ENCODE peak calls at places on chromosomes 13 and 19, in ten cellular contexts. T is tibial nerve; E is Caki2; Y is D721Med; M is dermis microvascular lymphatic vessel endothelial cell; H is astrocyte of the hippocampus; S is GM13977; D is IMR-90; R is caudate nucleus; U is stimulated activated CD4-positive, alpha-beta T cell treated with anti-CD3 and anti-CD28 coated beads, Interleukin-4, amount 100 ng/mL, for 4 hours. Z is an unnamed sample.

GRCh38 chr13:112181336-112182051 is 114.5 kb downstream of the SOX1 start:
- DNase-seq in T (no peak), E (no peak), Y (no peak), M (no peak), H (no peak), S (no peak), D (no peak), R (no peak), U (no peak), Z (no peak)

GRCh38 chr13:95100525-95101121 is 200.6 kb downstream of the ABCC4 start:
- DNase-seq in T (no peak), E (peak), Y (no peak), M (peak), H (peak), S (no peak), D (peak), R (no peak), U (no peak), Z (peak)

GRCh38 chr13:25783480-25784081 is 268.2 kb downstream of the SHISA2 start:
- DNase-seq in T (no peak), E (no peak), Y (no peak), M (no peak), H (no peak), S (no peak), D (no peak), R (no peak), U (no peak), Z (no peak)

GRCh38 chr13:97946951-97947588 is 6.4 kb upstream of the IPO5 start:
- DNase-seq in T (no peak), E (no peak), Y (no peak), M (no peak), H (peak), S (no peak), D (peak), R (no peak), U (no peak), Z (peak)

GRCh38 chr13:59842507-59842906 is 321.2 kb downstream of the DIAPH3 start:
- DNase-seq in T (no peak), E (no peak), Y (no peak), M (peak), H (no peak), S (no peak), D (peak), R (no peak), U (no peak), Z (peak)

GRCh38 chr13:113119166-113119821 is 3.3 kb upstream of the F10 start:
- DNase-seq in T (no peak), E (no peak), Y (no peak), M (no peak), H (no peak), S (no peak), D (no peak), R (no peak), U (no peak), Z (no peak)

GRCh38 chr13:87671824-87672603 is 843 bp downstream of the SLITRK5 start:
- DNase-seq in T (no peak), E (peak), Y (no peak), M (no peak), H (peak), S (peak), D (no peak), R (no peak), U (no peak), Z (no peak)

GRCh38 chr13:34162545-34162936 is 344.6 kb downstream of the RFC3 start:
- DNase-seq in T (no peak), E (no peak), Y (no peak), M (no peak), H (peak), S (no peak), D (peak), R (no peak), U (no peak), Z (peak)

GRCh38 chr19:56108447-56109195 is 12.5 kb downstream of the ZNF787 start:
- DNase-seq in T (no peak), E (no peak), Y (no peak), M (no peak), H (peak), S (no peak), D (peak), R (no peak), U (no peak), Z (no peak)

GRCh38 chr13:104843328-104843727 is 1692.1 kb downstream of the EFNB2 start:
- DNase-seq in T (no peak), E (no peak), Y (no peak), M (no peak), H (no peak), S (no peak), D (no peak), R (no peak), U (no peak), Z (no peak)

GRCh38 chr19:52248256-52248655 is 21.1 kb upstream of the ZNF766 start:
- DNase-seq in T (peak), E (no peak), Y (no peak), M (peak), H (peak), S (no peak), D (peak), R (no peak), U (peak), Z (peak)

GRCh38 chr13:101511766-101512165 is 59.3 kb downstream of the ITGBL1 start:
- DNase-seq in T (no peak), E (no peak), Y (no peak), M (no peak), H (peak), S (no peak), D (no peak), R (no peak), U (no peak), Z (no peak)

GRCh38 chr19:44303976-44304568 is 753 bp downstream of the ZNF235 start:
- DNase-seq in T (no peak), E (no peak), Y (no peak), M (peak), H (peak), S (peak), D (peak), R (no peak), U (no peak), Z (peak)

GRCh38 chr19:1027953-1028902 is 1.8 kb downstream of the CNN2 start:
- DNase-seq in T (no peak), E (peak), Y (no peak), M (peak), H (peak), S (peak), D (peak), R (no peak), U (peak), Z (peak)

GRCh38 chr19:8567522-8568172 is 9.6 kb downstream of the MYO1F start:
- DNase-seq in T (no peak), E (no peak), Y (no peak), M (no peak), H (no peak), S (no peak), D (no peak), R (no peak), U (no peak), Z (no peak)

GRCh38 chr19:45340232-45340898 is at the start of gene KLC3:
- DNase-seq in T (no peak), E (peak), Y (no peak), M (no peak), H (no peak), S (peak), D (no peak), R (no peak), U (peak), Z (no peak)

GRCh38 chr13:96093296-96094006 is 3.5 kb downstream of the HS6ST3 start:
- DNase-seq in T (no peak), E (no peak), Y (no peak), M (peak), H (no peak), S (no peak), D (no peak), R (no peak), U (no peak), Z (peak)

GRCh38 chr13:106786006-106786579 is 218.2 kb upstream of the ARGLU1 start:
- DNase-seq in T (no peak), E (no peak), Y (no peak), M (no peak), H (no peak), S (no peak), D (no peak), R (no peak), U (no peak), Z (no peak)

GRCh38 chr13:108083056-108083455 is 132.3 kb downstream of the LIG4 start:
- DNase-seq in T (no peak), E (no peak), Y (no peak), M (no peak), H (peak), S (no peak), D (no peak), R (no peak), U (no peak), Z (peak)

GRCh38 chr19:41926028-41926860 is 2.0 kb downstream of the ERFL start:
- DNase-seq in T (no peak), E (no peak), Y (no peak), M (no peak), H (no peak), S (no peak), D (no peak), R (no peak), U (no peak), Z (no peak)

GRCh38 chr13:48730971-48731658 is 77.4 kb downstream of the CYSLTR2 start:
- DNase-seq in T (no peak), E (no peak), Y (no peak), M (peak), H (peak), S (no peak), D (peak), R (no peak), U (no peak), Z (peak)

GRCh38 chr13:78820541-78820940 is 161.6 kb upstream of the OBI1 start:
- DNase-seq in T (no peak), E (no peak), Y (no peak), M (no peak), H (no peak), S (no peak), D (no peak), R (no peak), U (no peak), Z (no peak)

GRCh38 chr19:34380639-34381241 is 15.7 kb downstream of the GPI start:
- DNase-seq in T (no peak), E (no peak), Y (no peak), M (no peak), H (no peak), S (no peak), D (no peak), R (no peak), U (no peak), Z (no peak)

GRCh38 chr13:26708007-26708297 is 52.6 kb downstream of the GPR12 start:
- DNase-seq in T (no peak), E (no peak), Y (no peak), M (no peak), H (no peak), S (no peak), D (no peak), R (no peak), U (no peak), Z (no peak)

GRCh38 chr13:71645467-71645866 is 221.5 kb downstream of the DACH1 start:
- DNase-seq in T (no peak), E (no peak), Y (no peak), M (no peak), H (no peak), S (no peak), D (no peak), R (no peak), U (no peak), Z (no peak)

GRCh38 chr13:97226788-97227627 is 4.9 kb downstream of the MBNL2 start:
- DNase-seq in T (no peak), E (no peak), Y (no peak), M (peak), H (peak), S (no peak), D (no peak), R (no peak), U (no peak), Z (no peak)

Z was measured in ELR.